ENCODE peak calls at places on chromosomes 13 and 19, in six cellular contexts. G is upper lobe of right lung, N is endothelial cell, D is neural crest cell, O is kidney, F is AG09309. C is an unnamed sample.

GRCh38 chr19:18300930-18301717 is 19.7 kb upstream of the JUND start:
- DNase-seq in D (no peak), G (peak; percentile 86), N (no peak), O (peak; percentile 95), F (no peak), C (no peak)

GRCh38 chr13:71661921-71662320 is 205.1 kb downstream of the DACH1 start:
- DNase-seq in F (no peak), D (no peak), O (no peak), G (no peak), N (no peak), C (no peak)

GRCh38 chr19:14048439-14049153 is 13.3 kb downstream of the PALM3 start:
- DNase-seq in O (no peak), F (no peak), D (peak; percentile 63), G (peak; percentile 83), N (peak; percentile 70), C (peak; percentile 82)

GRCh38 chr19:14542721-14543328 is 13.4 kb downstream of the TECR start:
- DNase-seq in N (no peak), D (no peak), F (no peak), O (no peak), G (no peak), C (no peak)

GRCh38 chr13:53131361-53131760 is 102.7 kb downstream of the OLFM4 start:
- DNase-seq in F (no peak), N (no peak), D (no peak), O (no peak), G (no peak), C (no peak)

GRCh38 chr19:51702754-51703654 is 9.9 kb downstream of the SPACA6 start:
- DNase-seq in N (no peak), F (no peak), D (no peak), O (peak; percentile 87), G (peak; percentile 77), C (no peak)

GRCh38 chr19:6793411-6793810 is 20.9 kb downstream of the VAV1 start:
- DNase-seq in D (no peak), N (no peak), O (no peak), F (no peak), G (no peak), C (no peak)

GRCh38 chr13:76471486-76471885 is 414.7 kb downstream of the KCTD12 start:
- DNase-seq in N (no peak), F (no peak), G (no peak), D (no peak), O (no peak), C (no peak)

GRCh38 chr19:7521551-7522071 is 813 bp upstream of the MCOLN1 start:
- DNase-seq in N (no peak), G (no peak), D (no peak), O (no peak), F (no peak), C (no peak)

GRCh38 chr19:5805465-5806132 is 732 bp downstream of the NRTN start:
- DNase-seq in G (peak; percentile 90), O (peak; percentile 86), F (no peak), N (peak; percentile 92), D (peak; percentile 94), C (peak; percentile 94)

GRCh38 chr13:100550433-100550832 is 38.2 kb downstream of the GGACT start:
- DNase-seq in N (no peak), D (peak; percentile 28), O (peak; percentile 78), F (peak; percentile 53), G (peak; percentile 42), C (no peak)

GRCh38 chr19:16066611-16067104 is 9.6 kb upstream of the TPM4 start:
- DNase-seq in G (no peak), O (no peak), F (no peak), N (no peak), D (no peak), C (peak; percentile 51)

GRCh38 chr13:44385847-44386246 is 12.2 kb downstream of the SERP2 start:
- DNase-seq in D (no peak), G (no peak), N (no peak), O (no peak), F (no peak), C (no peak)

GRCh38 chr13:54194233-54195024 is 1165.8 kb downstream of the OLFM4 start:
- DNase-seq in D (no peak), F (no peak), O (no peak), G (no peak), N (no peak), C (no peak)

GRCh38 chr13:99656843-99657506 is 155.7 kb downstream of the TM9SF2 start:
- DNase-seq in G (no peak), O (no peak), F (no peak), D (no peak), N (no peak), C (no peak)

GRCh38 chr19:1863638-1864479 is 480 bp upstream of the KLF16 start:
- DNase-seq in G (peak; percentile 96), F (peak; percentile 61), O (peak; percentile 97), D (peak; percentile 86), N (peak; percentile 94), C (peak; percentile 84)

GRCh38 chr19:43784981-43785808 is 4.4 kb upstream of the KCNN4 start:
- DNase-seq in F (no peak), N (peak; percentile 68), D (peak; percentile 60), G (peak; percentile 70), O (no peak), C (no peak)

GRCh38 chr13:81184556-81185265 is 843.8 kb upstream of the SPRY2 start:
- DNase-seq in O (no peak), D (no peak), F (no peak), G (no peak), N (no peak), C (no peak)

GRCh38 chr19:30784850-30785459 is 412.8 kb downstream of the ZNF536 start:
- DNase-seq in N (peak; percentile 79), F (no peak), G (peak; percentile 77), O (no peak), D (peak; percentile 47), C (no peak)

GRCh38 chr13:39451301-39451700 is 151.7 kb downstream of the LHFPL6 start:
- DNase-seq in O (no peak), N (no peak), D (no peak), F (no peak), G (no peak), C (no peak)

GRCh38 chr13:78660130-78660857 is 1.3 kb upstream of the OBI1 start:
- DNase-seq in D (no peak), G (no peak), N (peak; percentile 25), O (peak; percentile 53), F (no peak), C (no peak)
- TF ChIP-seq CTCF in D (no peak), G (no peak), N (no peak), O (no peak), F (no peak), C (no peak)

GRCh38 chr13:85724554-85725432 is 74.4 kb downstream of the SLITRK6 start:
- DNase-seq in G (no peak), F (no peak), O (peak; percentile 50), N (no peak), D (no peak), C (no peak)

GRCh38 chr13:85719749-85720148 is 79.5 kb downstream of the SLITRK6 start:
- DNase-seq in N (no peak), D (no peak), O (no peak), G (no peak), F (no peak), C (no peak)

GRCh38 chr13:85729296-85729695 is 69.9 kb downstream of the SLITRK6 start:
- DNase-seq in N (no peak), F (no peak), D (no peak), G (no peak), O (no peak), C (no peak)

GRCh38 chr13:85728831-85729230 is 70.4 kb downstream of the SLITRK6 start:
- DNase-seq in D (no peak), F (no peak), O (no peak), G (no peak), N (no peak), C (no peak)

DNA sequence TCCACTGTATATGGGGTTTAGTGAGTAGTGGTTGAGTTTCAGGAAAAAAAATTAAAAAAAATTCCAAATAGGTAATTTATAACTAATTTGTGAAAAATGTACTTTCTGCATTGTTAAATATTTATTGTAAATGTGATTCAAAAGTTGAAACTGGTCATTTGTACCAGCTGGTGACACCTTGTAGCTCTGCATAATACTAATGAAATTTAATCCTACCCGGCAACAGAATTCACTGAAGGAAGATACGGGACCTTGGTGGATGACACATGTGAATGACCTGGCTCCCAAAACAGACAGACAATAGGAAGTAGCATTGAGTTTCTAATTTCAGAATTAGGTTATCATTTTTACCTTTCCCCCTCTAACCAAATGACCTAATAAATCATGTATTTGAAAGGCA is 73.8 kb downstream of the SLITRK6 start:
- DNase-seq in N (no peak), G (no peak), O (no peak), D (no peak), F (no peak), C (no peak)
- TF ChIP-seq CTCF in N (no peak), G (no peak), O (no peak), D (no peak), F (no peak), C (no peak)

GRCh38 chr19:3359850-3360493 is 6.4 kb upstream of the NFIC start:
- DNase-seq in F (no peak), D (no peak), N (no peak), G (peak; percentile 76), O (no peak), C (no peak)

GRCh38 chr19:3358919-3359849 is 7.2 kb upstream of the NFIC start:
- DNase-seq in F (no peak), G (peak; percentile 89), D (no peak), N (no peak), O (peak; percentile 91), C (no peak)

GRCh38 chr19:3362217-3362907 is 4.0 kb upstream of the NFIC start:
- DNase-seq in D (no peak), F (no peak), O (no peak), N (no peak), G (no peak), C (no peak)

GRCh38 chr19:3361384-3362216 is 4.8 kb upstream of the NFIC start:
- DNase-seq in N (no peak), O (no peak), D (no peak), G (no peak), F (no peak), C (no peak)

DNA sequence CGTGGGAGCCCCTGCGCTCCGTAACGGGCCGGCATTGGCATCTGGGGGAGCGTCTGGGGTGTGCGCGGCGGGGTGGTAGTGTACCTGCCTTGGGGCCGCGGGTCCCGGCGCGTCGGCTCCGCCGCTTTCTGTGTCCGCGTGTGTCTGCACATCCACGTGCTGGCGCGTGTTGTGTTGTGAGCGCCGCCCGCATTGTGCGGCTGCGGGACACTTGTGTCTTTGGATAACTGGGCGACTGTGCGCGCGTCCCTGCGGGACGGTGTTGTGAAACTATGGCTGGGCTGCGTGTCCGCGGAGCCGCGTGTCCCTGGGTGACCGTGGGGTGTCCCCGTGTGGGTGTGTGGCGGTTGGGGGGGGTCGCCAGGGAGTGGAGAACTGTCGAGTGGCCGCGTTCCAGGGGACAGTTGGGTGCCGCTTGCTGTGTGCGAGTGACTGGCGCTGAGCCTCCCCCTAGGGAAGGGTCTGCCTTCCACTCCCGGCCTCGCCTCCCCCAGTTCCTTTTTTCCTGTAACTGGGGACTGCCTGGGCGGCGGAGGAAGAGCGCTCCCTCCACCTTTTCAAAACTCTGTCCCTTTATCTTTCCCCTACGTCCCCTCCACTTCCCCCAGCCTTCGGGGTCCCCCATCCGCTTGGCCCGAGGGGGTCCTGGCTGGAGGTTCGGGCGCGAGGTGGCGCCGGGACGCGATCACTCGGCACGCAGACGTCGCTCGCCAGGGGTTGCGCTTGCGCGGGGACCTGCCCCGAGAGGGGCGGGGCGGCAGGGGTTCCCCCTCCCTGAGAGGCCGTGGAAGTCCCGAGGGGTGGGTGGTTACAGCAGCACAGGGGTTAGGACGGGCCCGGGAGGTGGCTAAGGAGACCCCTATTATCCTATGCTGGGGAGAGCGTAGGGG is 5.6 kb upstream of the NFIC start:
- DNase-seq in O (peak; percentile 92), N (no peak), D (no peak), F (no peak), G (peak; percentile 89), C (peak; percentile 67)
- TF ChIP-seq CTCF in O (no peak), N (no peak), D (no peak), F (peak; percentile 13), G (no peak), C (peak; percentile 32)

GRCh38 chr13:36192166-36192565 is 22.2 kb downstream of the SOHLH2 start:
- DNase-seq in F (no peak), G (no peak), O (no peak), N (no peak), D (no peak), C (no peak)
- TF ChIP-seq CTCF in F (no peak), G (no peak), O (no peak), N (no peak), D (no peak), C (no peak)